ENCODE peak calls at places on chromosomes 16 and 17, in nine cellular contexts. K is heart left ventricle, D is breast epithelium, C is dorsolateral prefrontal cortex, W is mammary epithelial cell, Q is right cardiac atrium, I is GM06990, N is brain microvascular endothelial cell, T is epithelial cell of esophagus. R is an unnamed sample.

GRCh38 chr16:83402160-83402794 is 405.5 kb upstream of the HSBP1 start:
- DNase-seq in T (peak), D (no peak), W (peak), K (no peak), Q (no peak), N (no peak), C (no peak), I (no peak), R (no peak)

GRCh38 chr16:12517310-12517694 is 286.4 kb downstream of the CPPED1 start:
- DNase-seq in W (no peak), C (no peak), T (no peak), D (no peak), N (no peak), K (no peak), Q (no peak), I (no peak), R (no peak)

GRCh38 chr16:69119536-69119935 is 12.9 kb downstream of the CHTF8 start:
- DNase-seq in C (no peak), T (no peak), I (no peak), K (no peak), Q (no peak), W (no peak), N (no peak), D (no peak), R (no peak)

GRCh38 chr17:72406501-72406900 is 285.7 kb downstream of the SOX9 start:
- DNase-seq in D (no peak), W (no peak), I (no peak), K (no peak), Q (no peak), N (no peak), T (peak), C (no peak), R (no peak)

GRCh38 chr16:74268372-74268782 is 28.2 kb upstream of the PSMD7 start:
- DNase-seq in I (no peak), K (no peak), T (no peak), W (no peak), N (no peak), Q (no peak), C (no peak), D (no peak), R (no peak)

GRCh38 chr16:48487287-48487686 is 102.1 kb upstream of the SIAH1 start:
- DNase-seq in I (no peak), Q (no peak), W (no peak), D (no peak), K (no peak), T (peak), N (no peak), C (no peak), R (no peak)

GRCh38 chr16:62700456-62701280 is 664.4 kb upstream of the CDH8 start:
- DNase-seq in I (no peak), C (no peak), N (no peak), Q (no peak), D (no peak), K (no peak), T (no peak), W (no peak), R (no peak)

GRCh38 chr16:57394444-57394843 is 10.1 kb upstream of the CCL17 start:
- DNase-seq in Q (no peak), W (peak), K (peak), D (peak), T (peak), I (no peak), C (no peak), N (no peak), R (no peak)

GRCh38 chr17:54849660-54850059 is 51.0 kb upstream of the TOM1L1 start:
- DNase-seq in I (no peak), D (no peak), Q (no peak), K (no peak), T (no peak), C (no peak), N (no peak), W (no peak), R (no peak)

GRCh38 chr17:39231587-39232551 is 6.1 kb upstream of the STAC2 start:
- DNase-seq in N (peak), D (no peak), Q (peak), C (no peak), T (peak), W (no peak), I (no peak), K (peak), R (no peak)

GRCh38 chr17:74921769-74922168 is 1.3 kb downstream of the USH1G start:
- DNase-seq in Q (no peak), N (no peak), T (no peak), I (no peak), W (no peak), D (no peak), C (no peak), K (no peak), R (no peak)

GRCh38 chr16:55499951-55500350 is 8.9 kb upstream of the LPCAT2 start:
- DNase-seq in N (peak), Q (no peak), W (peak), T (peak), D (no peak), K (peak), C (no peak), I (no peak), R (peak)

GRCh38 chr17:83193336-83194188 is 114.2 kb downstream of the METRNL start:
- DNase-seq in K (peak), D (peak), W (peak), N (no peak), I (no peak), C (peak), Q (peak), T (no peak), R (no peak)

GRCh38 chr17:37273419-37274051 is 102.2 kb upstream of the C17orf78 start:
- DNase-seq in W (no peak), Q (no peak), K (no peak), D (no peak), C (no peak), T (peak), I (no peak), N (no peak), R (no peak)

GRCh38 chr17:35795007-35795870 is at the start of gene MMP28:
- DNase-seq in K (peak), C (no peak), N (no peak), D (no peak), Q (peak), I (no peak), T (peak), W (peak), R (no peak)

GRCh38 chr16:67277294-67277998 is 1.9 kb upstream of the PLEKHG4 start:
- DNase-seq in T (peak), I (no peak), Q (no peak), W (peak), D (peak), C (no peak), N (peak), K (peak), R (peak)

GRCh38 chr16:8751481-8752311 is 45.7 kb downstream of the TMEM186 start:
- DNase-seq in K (no peak), I (no peak), C (no peak), W (peak), D (no peak), Q (no peak), N (peak), T (peak), R (peak)

GRCh38 chr16:51408357-51408756 is 257.3 kb upstream of the SALL1 start:
- DNase-seq in N (peak), D (no peak), T (peak), C (no peak), I (no peak), W (peak), K (no peak), Q (no peak), R (peak)

GRCh38 chr16:54159490-54160080 is 127.0 kb downstream of the IRX3 start:
- DNase-seq in T (no peak), D (no peak), C (no peak), W (no peak), N (no peak), Q (no peak), K (no peak), I (no peak), R (no peak)

GRCh38 chr16:78274771-78275170 is 175.3 kb downstream of the WWOX start:
- DNase-seq in N (no peak), T (no peak), C (no peak), W (no peak), Q (no peak), D (no peak), K (no peak), I (no peak), R (no peak)

GRCh38 chr16:88785106-88785924 is at the start of gene PIEZO1:
- DNase-seq in K (peak), I (peak), W (peak), T (peak), D (peak), N (no peak), C (peak), Q (peak), R (no peak)

GRCh38 chr17:34998205-34998604 is 17.9 kb downstream of the LIG3 start:
- DNase-seq in K (peak), N (peak), Q (peak), T (peak), D (no peak), W (peak), I (peak), C (peak), R (peak)

GRCh38 chr16:11057696-11058345 is 113.5 kb downstream of the CLEC16A start:
- DNase-seq in T (no peak), Q (no peak), C (no peak), K (no peak), N (no peak), W (no peak), D (no peak), I (no peak), R (no peak)

GRCh38 chr16:63975669-63976068 is 1146.2 kb downstream of the CDH11 start:
- DNase-seq in D (no peak), C (no peak), T (no peak), N (no peak), I (no peak), W (no peak), Q (no peak), K (no peak), R (no peak)

GRCh38 chr17:75392559-75392958 is 12.9 kb downstream of the GRB2 start:
- DNase-seq in C (no peak), Q (no peak), D (no peak), N (no peak), T (no peak), K (no peak), I (no peak), W (no peak), R (no peak)

GRCh38 chr17:48258317-48258716 is 150.8 kb downstream of the SNX11 start:
- DNase-seq in T (no peak), I (no peak), D (no peak), C (no peak), W (no peak), K (no peak), N (no peak), Q (no peak), R (no peak)

GRCh38 chr17:80110927-80111701 is 9.7 kb downstream of the GAA start:
- DNase-seq in C (peak), N (no peak), D (peak), K (no peak), Q (no peak), T (no peak), W (no peak), I (no peak), R (no peak)

GRCh38 chr16:8887952-8888560 is 5.9 kb downstream of the LITAFD start:
- DNase-seq in D (peak), K (peak), Q (peak), C (peak), N (peak), T (peak), W (no peak), I (no peak), R (no peak)

GRCh38 chr16:66899945-66900688 is 18.6 kb downstream of the CDH16 start:
- DNase-seq in N (peak), Q (peak), I (no peak), K (peak), T (peak), W (peak), D (no peak), C (no peak), R (peak)

GRCh38 chr17:66717680-66718079 is 117.2 kb upstream of the CACNG5 start:
- DNase-seq in D (no peak), Q (no peak), N (no peak), C (no peak), K (no peak), I (peak), W (peak), T (peak), R (peak)

GRCh38 chr16:2366660-2367309 is 26.3 kb upstream of the ABCA3 start:
- DNase-seq in T (no peak), C (no peak), Q (no peak), W (no peak), N (no peak), D (no peak), K (no peak), I (peak), R (no peak)

GRCh38 chr16:1809281-1809801 is 15.8 kb upstream of the IGFALS start:
- DNase-seq in D (no peak), N (no peak), I (peak), W (no peak), C (no peak), Q (no peak), K (no peak), T (no peak), R (no peak)

GRCh38 chr17:77325826-77326581 is 185.2 kb downstream of the SEC14L1 start:
- DNase-seq in I (no peak), K (peak), N (no peak), C (peak), W (no peak), T (no peak), D (peak), Q (no peak), R (no peak)
- H3K4me3 ChIP-seq in I (peak), K (no peak), N (no peak), C (no peak), W (no peak), T (no peak), D (no peak), Q (no peak), R (no peak)

GRCh38 chr16:29710227-29711219 is 31.5 kb downstream of the QPRT start:
- DNase-seq in Q (no peak), T (peak), I (no peak), C (no peak), D (no peak), W (peak), N (peak), K (no peak), R (peak)
- H3K4me3 ChIP-seq in Q (no peak), T (no peak), I (no peak), C (peak), D (no peak), W (no peak), N (no peak), K (no peak), R (no peak)

GRCh38 chr17:4520881-4521600 is 22.4 kb downstream of the SPNS2 start:
- DNase-seq in D (no peak), W (peak), I (no peak), T (peak), C (no peak), N (no peak), K (peak), Q (no peak), R (no peak)

GRCh38 chr17:4520060-4520880 is 21.6 kb downstream of the SPNS2 start:
- DNase-seq in Q (no peak), I (no peak), D (no peak), W (no peak), C (no peak), T (no peak), N (no peak), K (no peak), R (no peak)

GRCh38 chr17:4519361-4519788 is 20.7 kb downstream of the SPNS2 start:
- DNase-seq in D (peak), C (no peak), W (no peak), K (peak), I (no peak), T (no peak), N (no peak), Q (peak), R (no peak)

GRCh38 chr17:4516740-4517139 is 18.1 kb downstream of the SPNS2 start:
- DNase-seq in I (no peak), C (no peak), Q (no peak), T (no peak), K (no peak), D (no peak), N (no peak), W (no peak), R (no peak)

DNA sequence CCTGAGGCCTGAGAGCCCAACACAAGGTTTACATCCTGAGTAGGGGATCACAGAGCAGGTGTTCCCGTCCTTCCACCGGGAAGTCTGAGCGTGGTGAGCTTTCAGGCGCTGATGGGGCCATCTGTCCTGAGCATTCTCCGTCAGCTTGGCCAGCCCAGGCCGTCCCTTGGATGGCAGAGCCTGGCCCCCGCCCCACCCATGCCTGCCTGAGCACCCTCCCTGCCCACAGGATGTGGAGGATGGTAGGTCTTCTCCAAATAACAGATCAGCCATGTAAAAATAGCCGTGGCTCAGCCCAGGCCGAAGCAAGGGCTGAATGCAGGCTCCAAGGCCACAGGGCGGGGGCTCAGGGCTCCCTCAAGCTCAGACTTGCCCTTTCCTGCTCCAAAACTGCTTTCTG is 20.2 kb downstream of the SPNS2 start:
- DNase-seq in D (no peak), T (no peak), I (no peak), C (no peak), W (no peak), N (no peak), Q (peak), K (no peak), R (no peak)
- H3K4me3 ChIP-seq in D (peak), T (no peak), I (peak), C (no peak), W (no peak), N (no peak), Q (no peak), K (no peak), R (no peak)

GRCh38 chr17:9116861-9117568 is 95.7 kb downstream of the NTN1 start:
- DNase-seq in N (no peak), I (no peak), W (no peak), C (no peak), Q (no peak), D (no peak), K (no peak), T (no peak), R (no peak)

GRCh38 chr17:9120471-9120870 is 99.2 kb downstream of the NTN1 start:
- DNase-seq in N (no peak), D (no peak), I (no peak), Q (no peak), T (no peak), W (no peak), K (no peak), C (no peak), R (no peak)

GRCh38 chr17:9116311-9116820 is 95.1 kb downstream of the NTN1 start:
- DNase-seq in Q (no peak), N (no peak), T (no peak), C (no peak), K (no peak), D (no peak), W (no peak), I (no peak), R (no peak)

GRCh38 chr17:9110501-9110900 is 89.2 kb downstream of the NTN1 start:
- DNase-seq in D (no peak), T (no peak), W (no peak), I (no peak), Q (no peak), C (no peak), K (no peak), N (no peak), R (no peak)

GRCh38 chr17:9115446-9116265 is 94.3 kb downstream of the NTN1 start:
- DNase-seq in N (peak), W (no peak), D (no peak), T (no peak), C (no peak), Q (peak), K (peak), I (no peak), R (no peak)
- H3K4me3 ChIP-seq in N (peak), W (peak), D (peak), T (no peak), C (peak), Q (peak), K (peak), I (peak), R (peak)

DNA sequence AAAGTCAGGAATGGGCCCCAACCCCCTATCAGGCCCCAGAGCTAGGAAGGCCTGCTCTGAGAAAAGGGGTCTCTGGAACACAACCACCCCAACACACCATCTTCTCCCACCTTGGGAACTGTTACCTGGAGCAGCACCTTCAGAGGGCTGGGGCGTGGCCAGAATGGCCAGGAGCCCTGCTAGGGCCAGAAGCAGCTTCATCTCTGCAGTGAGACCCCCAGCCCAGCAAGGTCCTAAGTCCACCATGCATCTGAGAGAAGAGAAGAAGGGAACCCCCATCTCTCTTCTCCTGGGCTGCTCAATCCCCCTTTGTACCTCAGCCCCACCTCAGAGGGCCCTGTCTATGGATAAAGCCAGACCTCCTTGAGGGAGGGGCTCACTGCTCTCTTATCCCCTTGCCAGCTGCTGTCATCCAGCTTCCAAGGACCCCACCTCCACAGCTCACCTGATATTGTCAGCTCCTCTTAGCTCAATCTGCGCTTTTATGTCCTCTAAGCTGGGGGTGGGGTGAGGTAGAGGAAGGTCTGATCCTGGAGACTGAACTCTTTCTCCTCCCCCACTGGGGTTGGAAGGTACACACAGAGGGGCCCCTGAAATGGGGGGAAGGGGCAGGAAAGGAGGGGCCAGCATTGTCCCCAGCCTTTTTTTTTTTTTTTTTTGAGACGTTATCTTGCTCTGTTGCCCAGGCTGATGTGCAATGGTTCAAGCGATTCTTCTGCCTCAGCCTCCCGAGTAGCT is at the start of gene MPO:
- DNase-seq in Q (no peak), C (no peak), K (no peak), I (no peak), N (no peak), W (no peak), T (no peak), D (no peak), R (no peak)
- H3K4me3 ChIP-seq in Q (no peak), C (no peak), K (no peak), I (no peak), N (no peak), W (no peak), T (no peak), D (peak), R (no peak)

GRCh38 chr17:81386646-81387234 is 8.5 kb upstream of the BAHCC1 start:
- DNase-seq in C (peak), D (no peak), T (no peak), N (no peak), I (no peak), W (no peak), K (peak), Q (peak), R (no peak)
- H3K4me3 ChIP-seq in C (peak), D (peak), T (peak), N (peak), I (peak), W (peak), K (peak), Q (peak), R (peak)

R was measured in skeletal muscle cell.